ENCODE peak calls at places on chromosomes 1 and 21, in eight cellular contexts. H is transverse colon, Q is sigmoid colon, X is breast epithelium, Z is esophagus muscularis mucosa, B is GM12878, L is endothelial cell of umbilical vein, P is H1. E is an unnamed sample.

GRCh38 chr1:1090424-1091343 is 16.6 kb upstream of the RNF223 start:
- DNase-seq in B (no peak), X (no peak), H (peak), Q (no peak), Z (no peak), P (no peak), L (no peak), E (no peak)

GRCh38 chr1:148162363-148162762 is 10.3 kb upstream of the NBPF11 start:
- DNase-seq in Q (no peak), L (no peak), X (no peak), B (no peak), H (no peak), Z (peak), P (no peak), E (no peak)

GRCh38 chr1:61781151-61781550 is 38.9 kb downstream of the PATJ start:
- DNase-seq in P (no peak), X (no peak), B (no peak), Z (no peak), L (no peak), H (no peak), Q (no peak), E (no peak)

GRCh38 chr1:21865943-21866628 is 54.0 kb downstream of the LDLRAD2 start:
- DNase-seq in Q (no peak), Z (no peak), B (peak), X (no peak), P (peak), L (no peak), H (peak), E (no peak)

GRCh38 chr1:101004666-101005065 is 20.9 kb downstream of the DPH5 start:
- DNase-seq in Q (no peak), L (no peak), B (no peak), X (no peak), Z (no peak), P (no peak), H (no peak), E (no peak)

GRCh38 chr1:203117611-203118575 is 9.6 kb upstream of the ADORA1 start:
- DNase-seq in B (no peak), Z (peak), X (no peak), Q (peak), P (peak), H (peak), L (peak), E (peak)

GRCh38 chr1:182888736-182889531 is 49.8 kb downstream of the DHX9 start:
- DNase-seq in Z (no peak), H (no peak), B (no peak), X (no peak), P (no peak), L (no peak), Q (no peak), E (no peak)

GRCh38 chr1:209398330-209398991 is 185.1 kb upstream of the CAMK1G start:
- DNase-seq in H (peak), Z (no peak), Q (peak), L (no peak), B (no peak), P (no peak), X (no peak), E (no peak)

GRCh38 chr1:1438531-1439381 is 3.3 kb downstream of the VWA1 start:
- DNase-seq in Z (no peak), P (no peak), Q (no peak), H (no peak), X (no peak), L (no peak), B (no peak), E (no peak)

GRCh38 chr1:37323486-37324377 is 150.6 kb upstream of the ZC3H12A start:
- DNase-seq in H (no peak), P (peak), Z (no peak), B (no peak), L (peak), Q (no peak), X (no peak), E (no peak)

GRCh38 chr1:102833171-102833570 is 275.2 kb downstream of the COL11A1 start:
- DNase-seq in X (no peak), B (no peak), L (no peak), Z (no peak), Q (no peak), P (no peak), H (no peak), E (no peak)

GRCh38 chr1:47840791-47841190 is 156.4 kb downstream of the TRABD2B start:
- DNase-seq in Z (no peak), B (no peak), P (no peak), Q (no peak), H (peak), X (no peak), L (no peak), E (no peak)

GRCh38 chr1:113980120-113980519 is 846 bp downstream of the OLFML3 start:
- DNase-seq in L (no peak), Z (no peak), Q (peak), H (peak), P (no peak), B (no peak), X (no peak), E (peak)
- TF ChIP-seq POLR2AphosphoS5 in L (no peak), Z (peak), Q (peak), H (no peak), P (no peak), B (no peak), X (no peak), E (no peak)

GRCh38 chr21:42971897-42972275 is 2.5 kb upstream of the PKNOX1 start:
- DNase-seq in Z (no peak), L (no peak), X (no peak), B (no peak), H (no peak), Q (peak), P (no peak), E (peak)

GRCh38 chr21:42975886-42976608 is 1.7 kb downstream of the PKNOX1 start:
- DNase-seq in Z (no peak), X (no peak), B (no peak), H (no peak), Q (no peak), P (no peak), L (no peak), E (no peak)

GRCh38 chr21:42973309-42973990 is 912 bp upstream of the PKNOX1 start:
- DNase-seq in Q (peak), Z (no peak), X (no peak), B (no peak), H (no peak), P (no peak), L (no peak), E (no peak)

GRCh38 chr21:42973991-42974831 is at the start of gene PKNOX1:
- DNase-seq in Z (peak), H (peak), L (peak), B (peak), P (peak), X (peak), Q (peak), E (peak)

DNA sequence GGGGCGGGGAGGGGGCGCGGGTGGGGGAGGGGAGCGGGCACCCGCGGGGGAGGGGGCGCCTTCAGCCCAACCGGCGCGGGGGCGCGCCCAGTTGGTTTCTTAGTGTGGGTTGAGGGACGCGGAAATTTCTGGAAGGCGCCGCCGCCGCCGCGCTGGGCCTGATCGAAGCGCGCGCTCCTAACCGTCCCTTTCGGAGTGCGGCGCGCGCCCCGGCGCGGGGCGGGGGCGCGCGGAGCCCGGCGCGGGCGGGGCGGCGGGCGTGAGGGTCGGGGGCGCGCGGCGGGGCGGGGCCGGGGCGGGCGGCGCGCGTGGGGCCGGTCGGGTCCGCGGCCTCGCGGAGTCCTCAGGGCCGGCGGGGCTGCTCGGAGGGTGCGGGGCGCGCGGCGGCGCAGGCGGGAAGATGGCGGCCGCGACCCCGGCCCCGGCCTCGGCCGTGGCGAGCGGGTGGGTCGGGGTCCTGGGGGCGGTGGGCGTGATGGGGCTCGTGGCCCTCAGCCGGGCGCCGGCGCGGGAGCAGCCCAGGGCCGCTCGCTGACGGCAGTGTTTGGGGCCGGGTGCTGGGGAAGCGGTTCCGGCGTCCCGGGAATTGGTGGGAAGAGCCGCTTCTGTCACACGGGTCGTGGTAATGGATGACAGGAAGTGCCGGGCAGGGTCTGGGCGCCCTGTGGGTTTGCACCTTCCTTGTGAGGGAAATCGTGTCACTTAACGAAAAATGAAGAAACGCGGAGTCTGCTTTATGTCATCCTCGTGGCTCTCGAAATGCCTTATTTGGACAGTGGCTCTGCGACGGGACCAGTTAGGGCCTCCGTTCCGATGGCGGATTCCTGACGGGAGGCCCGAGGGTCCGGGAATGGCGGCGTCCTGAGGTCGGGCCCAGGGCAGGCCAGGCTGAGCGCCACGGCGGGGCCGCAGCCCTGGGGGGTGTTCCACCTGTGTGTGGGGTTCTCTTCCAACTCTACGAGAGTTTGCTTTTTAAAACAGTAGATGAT is 764 bp downstream of the PKNOX1 start:
- DNase-seq in B (no peak), H (peak), P (no peak), L (peak), X (peak), Q (peak), Z (no peak), E (peak)
- TF ChIP-seq POLR2A in B (peak), H (peak), P (peak), L (no peak), X (no peak), Q (no peak), Z (no peak), E (no peak)

GRCh38 chr1:201502511-201502857 is 4.4 kb downstream of the CSRP1 start:
- DNase-seq in H (no peak), Q (no peak), B (no peak), Z (no peak), L (no peak), X (no peak), P (no peak), E (no peak)

GRCh38 chr1:201505505-201505893 is 1.4 kb downstream of the CSRP1 start:
- DNase-seq in Z (no peak), X (no peak), B (no peak), P (no peak), L (peak), Q (peak), H (peak), E (no peak)

GRCh38 chr1:201504799-201505504 is 2.0 kb downstream of the CSRP1 start:
- DNase-seq in L (no peak), Z (no peak), H (no peak), B (no peak), Q (peak), X (no peak), P (no peak), E (no peak)

GRCh38 chr1:201503397-201504176 is 3.3 kb downstream of the CSRP1 start:
- DNase-seq in H (peak), B (no peak), L (peak), Z (no peak), Q (peak), X (no peak), P (no peak), E (peak)

DNA sequence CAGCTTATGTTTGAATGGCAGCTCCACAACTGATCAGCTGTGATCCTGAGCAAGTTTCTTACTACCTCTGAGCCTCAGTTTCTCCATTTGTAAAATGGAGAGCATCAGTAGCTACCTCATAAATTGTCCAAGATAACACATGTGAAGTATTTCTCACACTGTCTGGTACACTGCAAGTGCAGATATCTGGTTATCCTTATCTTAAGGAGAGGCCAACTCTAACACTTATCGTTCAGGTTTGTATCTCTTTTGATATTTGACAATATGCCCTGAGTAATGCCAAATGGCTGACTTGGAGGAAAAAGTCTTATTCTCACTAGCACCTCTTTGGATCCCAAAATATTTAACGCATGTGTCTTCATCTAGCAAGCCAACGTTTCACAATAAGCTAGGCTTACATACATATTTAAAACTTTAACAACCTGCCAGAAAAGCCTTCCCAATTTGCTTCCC is 2.7 kb downstream of the CSRP1 start:
- DNase-seq in X (no peak), H (no peak), Z (no peak), B (no peak), L (no peak), P (no peak), Q (peak), E (no peak)
- H3K4me3 ChIP-seq in X (peak), H (peak), Z (peak), B (no peak), L (peak), P (no peak), Q (peak), E (peak)

DNA sequence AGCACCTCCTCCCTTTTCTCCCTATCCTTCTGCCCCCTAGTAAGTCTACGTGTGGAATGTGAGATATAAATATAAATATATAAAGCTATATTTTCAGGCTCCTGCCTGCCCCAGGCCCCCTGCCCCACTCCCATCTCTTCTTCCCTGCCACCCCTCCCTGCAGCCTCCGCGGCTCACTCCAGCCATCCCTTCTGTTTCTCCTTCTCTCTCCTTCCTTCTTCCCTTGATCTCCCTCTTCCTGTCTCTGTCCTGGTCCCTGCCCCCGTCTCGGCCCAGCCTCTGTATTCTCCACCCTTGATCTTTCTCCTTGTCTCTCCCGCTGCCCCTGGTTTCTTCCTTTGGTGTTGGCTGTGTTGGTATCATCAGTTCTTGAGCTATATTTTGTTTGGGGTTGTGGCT is 23.2 kb downstream of the DMBX1 start:
- DNase-seq in X (no peak), B (no peak), Q (no peak), P (no peak), L (no peak), H (no peak), Z (no peak), E (no peak)
- TF ChIP-seq POLR2AphosphoS5 in X (no peak), B (no peak), Q (no peak), P (no peak), L (no peak), H (no peak), Z (no peak), E (no peak)

DNA sequence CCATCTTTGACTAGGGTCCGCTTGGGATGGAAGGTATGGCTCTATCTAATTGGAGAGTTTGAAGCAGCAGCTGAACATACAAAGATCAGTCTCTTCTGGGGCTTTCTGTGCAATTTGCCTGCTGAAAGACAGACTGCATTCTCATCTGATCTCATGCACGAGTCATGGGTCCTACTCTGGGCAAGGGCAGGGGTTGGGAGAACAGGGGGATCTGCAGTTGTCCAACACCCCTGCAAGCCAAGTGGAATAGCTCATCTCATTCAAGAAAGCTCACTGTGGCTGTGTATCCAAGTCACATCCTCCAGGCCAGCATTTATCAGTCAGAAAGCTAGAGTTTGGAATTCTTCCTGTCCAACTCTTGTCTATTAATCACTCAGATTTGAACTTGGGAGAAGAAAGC is 177.2 kb upstream of the C8B start:
- DNase-seq in B (no peak), L (no peak), H (no peak), Q (no peak), X (no peak), Z (no peak), P (no peak), E (no peak)
- TF ChIP-seq POLR2A in B (no peak), L (no peak), H (no peak), Q (no peak), X (no peak), Z (no peak), P (no peak), E (no peak)

GRCh38 chr1:228087771-228088251 is 5.3 kb downstream of the ARF1 start:
- DNase-seq in B (no peak), L (peak), Z (no peak), P (no peak), H (peak), X (peak), Q (peak), E (no peak)
- H3K4me3 ChIP-seq in B (peak), L (peak), Z (peak), P (no peak), H (no peak), X (peak), Q (no peak), E (no peak)

DNA sequence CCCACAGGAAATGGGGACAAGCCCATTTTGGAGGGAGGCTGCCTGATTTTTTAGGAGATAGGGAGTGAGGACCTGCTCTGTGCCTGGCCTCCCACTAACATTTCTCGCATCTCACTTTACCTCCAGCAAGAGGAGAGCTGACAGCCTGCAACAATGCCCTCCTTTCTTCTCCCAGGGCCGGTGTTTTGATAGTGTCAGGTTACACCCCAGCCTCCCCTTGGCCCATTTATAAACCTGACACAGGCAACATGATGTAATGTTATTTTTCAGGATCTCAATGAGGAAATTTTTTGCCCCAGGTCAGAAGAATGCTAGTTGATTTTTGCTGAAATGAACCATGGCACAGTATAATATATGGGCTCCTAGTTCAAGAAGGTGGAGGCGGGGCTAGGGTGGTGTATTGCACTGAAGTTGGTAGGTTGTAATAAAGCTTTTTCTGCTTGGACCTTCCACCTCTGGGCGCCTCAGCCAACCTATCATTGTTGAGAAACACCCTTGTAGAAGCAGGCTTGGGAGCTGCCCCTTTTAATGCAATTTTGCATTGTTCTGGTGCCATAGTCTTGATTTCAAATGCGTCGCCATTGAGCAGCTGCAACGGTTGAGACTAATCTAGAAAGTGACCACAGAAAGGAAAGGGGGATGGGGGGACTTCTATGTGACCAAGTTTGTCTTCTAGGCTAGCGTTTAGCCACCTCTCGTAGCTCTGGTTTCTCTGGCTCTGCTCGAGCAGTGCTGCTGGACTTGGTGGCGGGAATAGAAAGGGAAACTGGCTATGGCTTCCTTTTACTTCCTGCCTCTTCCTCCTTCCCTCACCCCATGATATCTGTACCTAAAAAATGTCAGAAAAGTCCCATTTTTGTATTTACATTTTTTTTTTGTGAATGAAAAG is 53.0 kb downstream of the PBX1 start:
- DNase-seq in X (peak), Z (no peak), P (no peak), H (peak), L (peak), B (no peak), Q (no peak), E (peak)
- TF ChIP-seq POLR2AphosphoS5 in X (no peak), Z (no peak), P (no peak), H (no peak), L (no peak), B (no peak), Q (no peak), E (no peak)

DNA sequence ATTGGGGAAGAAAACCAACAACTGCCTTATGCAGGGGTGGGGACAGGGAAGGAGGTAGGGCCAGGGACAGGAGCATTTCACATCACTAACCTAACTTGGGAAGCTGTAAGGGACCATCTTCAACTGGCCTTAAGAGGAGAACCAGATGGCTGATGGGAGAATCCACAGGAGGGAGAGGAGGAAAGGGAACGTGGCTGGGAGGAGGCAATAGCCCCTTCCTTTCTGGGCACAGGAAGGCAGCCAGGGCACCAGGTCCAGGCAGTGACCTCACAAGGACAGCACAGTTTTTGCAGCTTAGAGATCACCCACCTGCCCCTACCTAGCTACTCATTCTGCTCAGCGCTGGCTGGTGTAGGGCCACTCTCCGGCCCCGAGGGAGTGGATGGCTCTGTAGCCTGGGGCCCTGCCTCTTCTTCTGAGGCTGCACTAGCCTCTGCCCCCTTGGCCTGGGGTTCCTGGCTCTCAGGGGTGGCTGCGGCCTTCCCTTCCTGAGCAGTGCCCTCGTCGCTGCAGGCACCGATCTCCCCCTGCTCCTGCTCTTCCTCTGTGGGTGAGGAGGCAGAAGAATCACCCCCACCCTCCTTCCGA is 1.7 kb downstream of the MARCKSL1 start:
- DNase-seq in Q (no peak), Z (no peak), X (no peak), B (no peak), H (peak), P (no peak), L (no peak), E (no peak)
- TF ChIP-seq POLR2A in Q (no peak), Z (no peak), X (no peak), B (peak), H (no peak), P (peak), L (peak), E (no peak)